ENCODE peak calls at places on chromosomes 4 and X, in eight cellular contexts. F is foreskin fibroblast, V is brain microvascular endothelial cell, Y is psoas muscle, X is right atrium auricular region, I is astrocyte, R is IMR-90, T is choroid plexus epithelial cell. D is an unnamed sample.

GRCh38 chr4:4386296-4386735 is 586 bp upstream of the NSG1 start:
- DNase-seq in F (no peak), V (no peak), Y (peak), X (no peak), I (no peak), R (no peak), T (no peak), D (no peak)

GRCh38 chr4:60865238-60865637 is 334.9 kb upstream of the ADGRL3 start:
- DNase-seq in F (no peak), V (peak), Y (no peak), X (no peak), I (no peak), R (no peak), T (peak), D (no peak)

GRCh38 chrX:41621236-41621651 is 67.5 kb upstream of the GPR34 start:
- DNase-seq in F (no peak), V (peak), Y (no peak), X (no peak), I (peak), R (peak), T (peak), D (peak)

GRCh38 chr4:152968806-152969394 is 32.8 kb downstream of the FHDC1 start:
- DNase-seq in F (peak), V (no peak), Y (no peak), X (no peak), I (peak), R (peak), T (no peak), D (no peak)

GRCh38 chr4:1249148-1249730 is 309 bp upstream of the CTBP1 start:
- DNase-seq in F (peak), V (peak), Y (peak), X (peak), I (peak), R (peak), T (peak), D (peak)

GRCh38 chrX:107008034-107008433 is 8.0 kb upstream of the MORC4 start:
- DNase-seq in F (no peak), V (no peak), Y (no peak), X (no peak), I (no peak), R (no peak), T (no peak), D (no peak)

GRCh38 chr4:16617416-16617815 is 281.0 kb downstream of the LDB2 start:
- DNase-seq in F (peak), V (peak), Y (no peak), X (no peak), I (peak), R (peak), T (peak), D (peak)

GRCh38 chr4:63831590-63831989 is 577.7 kb downstream of the TECRL start:
- DNase-seq in F (no peak), V (no peak), Y (no peak), X (no peak), I (no peak), R (no peak), T (no peak), D (no peak)

GRCh38 chr4:175215657-175216056 is 297.5 kb downstream of the ADAM29 start:
- DNase-seq in F (no peak), V (no peak), Y (no peak), X (no peak), I (no peak), R (no peak), T (peak), D (no peak)

GRCh38 chr4:112296949-112297483 is at the start of gene ALPK1:
- DNase-seq in F (peak), V (peak), Y (no peak), X (no peak), I (peak), R (peak), T (peak), D (peak)

GRCh38 chr4:102501176-102501634 is at the start of gene NFKB1:
- DNase-seq in F (peak), V (peak), Y (peak), X (peak), I (peak), R (peak), T (peak), D (peak)

GRCh38 chr4:102503831-102504786 is 3.0 kb downstream of the NFKB1 start:
- DNase-seq in F (no peak), V (no peak), Y (no peak), X (no peak), I (no peak), R (no peak), T (no peak), D (no peak)

GRCh38 chr4:102504941-102505340 is 3.8 kb downstream of the NFKB1 start:
- DNase-seq in F (no peak), V (no peak), Y (no peak), X (no peak), I (no peak), R (no peak), T (no peak), D (no peak)

GRCh38 chr4:102501635-102502382 is 650 bp downstream of the NFKB1 start:
- DNase-seq in F (peak), V (peak), Y (peak), X (peak), I (peak), R (peak), T (peak), D (peak)

DNA sequence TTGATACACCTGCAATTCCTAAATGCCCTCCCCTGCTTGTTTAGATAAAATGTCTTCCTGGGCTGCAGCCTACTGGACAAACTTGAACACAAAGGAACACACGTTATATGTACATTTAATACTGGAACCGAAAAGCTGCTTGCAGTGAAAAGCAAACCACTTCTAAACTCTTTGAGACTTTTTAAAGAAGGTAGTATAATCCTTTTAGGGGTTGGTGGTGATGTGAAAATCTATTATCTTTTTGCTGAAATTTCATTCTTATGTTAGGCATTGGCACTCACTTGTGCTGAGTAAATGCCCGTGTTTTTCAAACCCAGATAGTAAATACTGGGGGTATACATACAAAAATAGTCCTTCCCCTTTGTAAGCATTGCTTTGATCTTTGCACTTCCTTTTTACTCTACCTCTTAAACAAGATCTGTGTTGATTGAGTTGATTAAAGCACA is 2.2 kb downstream of the NFKB1 start:
- DNase-seq in F (no peak), V (no peak), Y (no peak), X (no peak), I (no peak), R (no peak), T (no peak), D (no peak)
- H3K4me3 ChIP-seq in F (peak), V (peak), Y (peak), X (no peak), I (peak), R (no peak), T (peak), D (peak)

DNA sequence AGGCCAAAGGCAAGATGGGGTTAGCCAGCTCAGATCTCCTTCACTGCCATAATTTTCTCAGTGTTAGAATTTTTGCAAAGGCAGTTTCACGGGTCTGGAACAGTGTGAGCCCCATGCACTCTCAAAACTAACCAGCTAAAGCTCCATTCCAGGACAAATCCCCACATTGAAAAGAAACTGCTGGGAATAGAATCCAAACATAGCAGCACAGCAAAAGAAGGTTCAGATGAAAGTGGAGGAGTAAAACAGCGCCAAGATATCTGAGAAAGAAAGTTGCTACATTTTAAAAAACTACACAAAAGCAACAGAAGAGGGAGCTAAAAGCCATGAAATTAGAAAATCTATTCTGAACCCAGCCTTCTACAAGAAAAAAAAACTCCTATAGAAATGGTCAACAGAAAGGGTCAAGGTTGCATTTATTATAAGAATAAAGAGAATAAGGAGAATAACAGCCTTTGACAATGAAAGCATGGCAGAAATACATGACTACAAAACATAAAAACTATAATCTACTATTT is 39.6 kb upstream of the SLC7A3 start:
- DNase-seq in F (no peak), V (no peak), Y (no peak), X (no peak), I (peak), R (peak), T (peak), D (peak)
- TF ChIP-seq CTCF in F (no peak), V (no peak), Y (no peak), X (no peak), I (no peak), R (peak), T (peak), D (peak)

DNA sequence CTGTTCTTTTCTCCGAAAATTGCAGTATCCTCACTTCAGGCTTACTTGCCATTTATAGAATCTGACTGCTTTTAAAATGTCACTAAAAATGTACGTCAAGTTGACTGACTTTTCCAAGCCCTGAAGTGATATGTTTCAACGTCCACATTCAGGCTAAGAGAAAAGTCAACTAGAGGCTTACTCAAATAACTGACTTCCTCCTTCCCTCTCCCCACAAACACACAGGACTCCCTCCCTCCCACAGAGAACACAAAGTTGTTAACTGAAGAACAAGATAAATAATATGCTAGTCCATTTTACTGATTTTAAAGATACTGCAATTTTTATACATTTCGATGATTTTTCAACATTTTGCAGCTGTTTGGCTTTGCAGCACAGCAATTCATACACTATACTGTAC is 13.8 kb upstream of the CDKL2 start:
- DNase-seq in F (no peak), V (no peak), Y (no peak), X (no peak), I (no peak), R (no peak), T (no peak), D (no peak)
- H3K4me3 ChIP-seq in F (no peak), V (no peak), Y (no peak), X (no peak), I (no peak), R (no peak), T (no peak), D (no peak)

DNA sequence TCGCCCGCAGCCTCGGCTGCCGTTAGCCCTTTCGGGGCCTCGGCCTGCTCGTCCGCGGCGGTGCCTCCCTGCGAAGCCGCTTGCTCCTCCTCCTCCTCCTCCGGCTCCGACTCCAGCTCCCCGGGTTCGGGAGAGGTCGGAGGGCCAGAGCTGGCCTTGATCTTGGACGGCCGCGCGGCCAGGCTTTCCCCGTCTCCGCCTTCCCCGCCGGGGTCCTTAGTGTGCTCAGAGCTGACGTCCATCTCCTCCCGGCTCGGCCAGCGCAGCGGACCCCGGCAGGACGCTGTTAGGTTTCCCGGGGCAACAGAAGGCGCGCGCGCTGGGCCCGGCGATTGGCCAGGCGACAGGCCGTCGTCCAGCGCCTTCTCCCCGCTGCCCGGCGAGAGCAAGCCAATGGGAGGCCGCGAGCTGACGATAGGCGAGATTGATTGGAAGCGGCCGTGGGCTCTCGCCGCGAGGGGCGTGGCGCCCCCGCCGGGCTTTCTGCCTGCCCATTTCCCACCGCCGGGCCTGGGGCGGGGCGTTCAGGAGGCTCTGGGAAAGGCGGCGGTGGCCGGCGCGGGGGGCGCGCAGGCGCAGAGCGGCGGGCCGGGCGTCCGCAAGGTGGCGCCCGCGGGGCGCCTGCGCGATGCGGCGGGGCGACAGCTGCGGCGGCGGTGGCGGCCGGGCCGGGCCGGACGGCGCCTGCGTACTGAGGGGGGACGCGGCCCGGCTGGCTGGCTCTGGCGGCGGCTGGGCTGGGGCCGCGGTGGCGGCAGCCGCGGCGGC is at the start of gene TADA2B:
- DNase-seq in F (peak), V (peak), Y (peak), X (peak), I (peak), R (peak), T (peak), D (peak)
- TF ChIP-seq CTCF in F (no peak), V (peak), Y (peak), X (peak), I (peak), R (peak), T (no peak), D (peak)

GRCh38 chr4:159174645-159175147 is 71.8 kb downstream of the RAPGEF2 start:
- DNase-seq in F (no peak), V (no peak), Y (no peak), X (no peak), I (no peak), R (peak), T (no peak), D (no peak)

GRCh38 chr4:159177265-159178146 is 74.6 kb downstream of the RAPGEF2 start:
- DNase-seq in F (no peak), V (no peak), Y (no peak), X (no peak), I (no peak), R (no peak), T (no peak), D (no peak)

GRCh38 chr4:159178147-159178541 is 75.3 kb downstream of the RAPGEF2 start:
- DNase-seq in F (no peak), V (no peak), Y (no peak), X (no peak), I (no peak), R (peak), T (peak), D (peak)

GRCh38 chr4:159175989-159176375 is 73.1 kb downstream of the RAPGEF2 start:
- DNase-seq in F (no peak), V (no peak), Y (no peak), X (no peak), I (no peak), R (no peak), T (no peak), D (no peak)

DNA sequence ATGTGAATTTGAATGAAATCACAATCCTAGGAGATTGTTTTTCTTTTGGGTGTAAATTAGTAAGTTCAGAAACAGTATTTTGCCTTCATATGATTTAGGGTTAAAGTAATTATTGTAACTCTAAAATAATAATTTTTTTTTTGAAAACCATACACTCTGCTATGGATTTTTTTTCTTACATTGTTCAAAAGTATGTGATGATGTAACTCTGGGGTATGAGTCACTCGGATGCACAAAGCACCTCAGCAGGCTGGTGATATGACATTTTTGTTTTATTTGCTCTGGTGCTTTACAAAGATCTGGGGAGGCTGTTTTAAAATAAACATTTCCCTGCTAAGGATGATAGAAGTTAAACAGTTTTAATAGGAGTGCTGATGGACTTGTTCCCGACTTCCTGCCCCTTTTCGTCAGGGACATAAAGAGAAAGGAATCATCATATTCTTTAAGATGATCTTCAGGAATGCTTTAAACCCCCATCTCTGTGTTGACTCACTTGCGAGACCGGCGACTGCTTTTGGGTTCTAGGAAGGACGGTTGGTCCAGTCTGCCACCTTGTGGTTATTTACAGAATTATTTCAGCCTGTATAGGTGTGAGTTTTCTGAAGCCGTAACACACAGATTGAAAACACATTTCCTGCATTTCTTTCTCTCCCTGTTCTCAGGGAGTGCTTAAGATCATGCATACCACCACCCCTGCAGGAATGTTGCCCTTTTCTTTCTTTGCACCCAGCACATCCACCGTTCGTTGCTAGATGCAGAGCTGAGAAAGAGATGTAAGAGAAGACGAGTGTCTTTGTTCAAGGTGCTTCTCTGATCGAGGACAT is 72.5 kb downstream of the RAPGEF2 start:
- DNase-seq in F (peak), V (peak), Y (peak), X (peak), I (peak), R (peak), T (peak), D (peak)
- H3K4me3 ChIP-seq in F (peak), V (peak), Y (no peak), X (no peak), I (peak), R (peak), T (peak), D (peak)

GRCh38 chrX:24839331-24839730 is 145.6 kb downstream of the POLA1 start:
- DNase-seq in F (no peak), V (no peak), Y (no peak), X (no peak), I (no peak), R (no peak), T (no peak), D (peak)
- TF ChIP-seq CTCF in F (no peak), V (no peak), Y (no peak), X (no peak), I (no peak), R (no peak), T (no peak), D (no peak)

GRCh38 chrX:13570245-13570573 is 808 bp downstream of the EGFL6 start:
- DNase-seq in F (no peak), V (no peak), Y (no peak), X (no peak), I (no peak), R (no peak), T (no peak), D (no peak)
- H3K4me3 ChIP-seq in F (no peak), V (no peak), Y (no peak), X (no peak), I (no peak), R (no peak), T (no peak), D (no peak)

GRCh38 chrX:21382715-21383114 is 8.5 kb downstream of the CNKSR2 start:
- DNase-seq in F (no peak), V (no peak), Y (no peak), X (no peak), I (no peak), R (no peak), T (peak), D (peak)
- TF ChIP-seq CTCF in F (no peak), V (peak), Y (peak), X (peak), I (peak), R (no peak), T (peak), D (peak)

D was measured in fibroblast of the aortic adventitia.